ENCODE peak calls at places on chromosomes 6 and 20, in seven cellular contexts. S is IMR-90, B is breast epithelium, T is H54, X is A549, M is HCT116, Q is suprapubic skin. Z is an unnamed sample.

GRCh38 chr6:43250992-43251373 is 7.7 kb downstream of the TTBK1 start:
- DNase-seq in S (no peak), B (no peak), T (no peak), X (no peak), M (no peak), Q (no peak), Z (no peak)

GRCh38 chr6:152605342-152605741 is 31.8 kb downstream of the SYNE1 start:
- DNase-seq in S (peak; percentile 58), B (no peak), T (no peak), X (no peak), M (no peak), Q (no peak), Z (no peak)

GRCh38 chr20:18904624-18905023 is 91.0 kb downstream of the SCP2D1 start:
- DNase-seq in S (no peak), B (no peak), T (no peak), X (peak; percentile 32), M (peak; percentile 1), Q (no peak), Z (no peak)

GRCh38 chr6:97280766-97281165 is 2.2 kb downstream of the MMS22L start:
- DNase-seq in S (no peak), B (no peak), T (no peak), X (no peak), M (no peak), Q (no peak), Z (peak; percentile 2)

GRCh38 chr6:160513836-160514235 is 150.2 kb downstream of the LPA start:
- DNase-seq in S (no peak), B (no peak), T (no peak), X (no peak), M (no peak), Q (no peak), Z (no peak)

GRCh38 chr6:103783344-103783743 is 1076.4 kb downstream of the HACE1 start:
- DNase-seq in S (no peak), B (no peak), T (no peak), X (no peak), M (no peak), Q (no peak), Z (no peak)

GRCh38 chr20:3863317-3863716 is 16.7 kb downstream of the MAVS start:
- DNase-seq in S (no peak), B (no peak), T (no peak), X (no peak), M (no peak), Q (no peak), Z (no peak)

GRCh38 chr6:11810854-11811643 is 32.4 kb upstream of the ADTRP start:
- DNase-seq in S (peak; percentile 24), B (no peak), T (no peak), X (no peak), M (no peak), Q (no peak), Z (no peak)

GRCh38 chr20:43972051-43972450 is 57.4 kb downstream of the TOX2 start:
- DNase-seq in S (no peak), B (no peak), T (no peak), X (no peak), M (no peak), Q (peak; percentile 22), Z (no peak)

GRCh38 chr6:82144852-82145332 is 102.7 kb downstream of the IBTK start:
- DNase-seq in S (peak; percentile 93), B (peak; percentile 48), T (peak; percentile 40), X (peak; percentile 76), M (peak; percentile 57), Q (no peak), Z (no peak)

GRCh38 chr20:833450-834150 is at the start of gene FAM110A:
- DNase-seq in S (peak; percentile 91), B (peak; percentile 94), T (peak; percentile 95), X (peak; percentile 94), M (peak; percentile 83), Q (peak; percentile 96), Z (peak; percentile 97)

GRCh38 chr6:124076336-124077048 is 272.8 kb downstream of the NKAIN2 start:
- DNase-seq in S (no peak), B (no peak), T (no peak), X (no peak), M (no peak), Q (no peak), Z (no peak)

DNA sequence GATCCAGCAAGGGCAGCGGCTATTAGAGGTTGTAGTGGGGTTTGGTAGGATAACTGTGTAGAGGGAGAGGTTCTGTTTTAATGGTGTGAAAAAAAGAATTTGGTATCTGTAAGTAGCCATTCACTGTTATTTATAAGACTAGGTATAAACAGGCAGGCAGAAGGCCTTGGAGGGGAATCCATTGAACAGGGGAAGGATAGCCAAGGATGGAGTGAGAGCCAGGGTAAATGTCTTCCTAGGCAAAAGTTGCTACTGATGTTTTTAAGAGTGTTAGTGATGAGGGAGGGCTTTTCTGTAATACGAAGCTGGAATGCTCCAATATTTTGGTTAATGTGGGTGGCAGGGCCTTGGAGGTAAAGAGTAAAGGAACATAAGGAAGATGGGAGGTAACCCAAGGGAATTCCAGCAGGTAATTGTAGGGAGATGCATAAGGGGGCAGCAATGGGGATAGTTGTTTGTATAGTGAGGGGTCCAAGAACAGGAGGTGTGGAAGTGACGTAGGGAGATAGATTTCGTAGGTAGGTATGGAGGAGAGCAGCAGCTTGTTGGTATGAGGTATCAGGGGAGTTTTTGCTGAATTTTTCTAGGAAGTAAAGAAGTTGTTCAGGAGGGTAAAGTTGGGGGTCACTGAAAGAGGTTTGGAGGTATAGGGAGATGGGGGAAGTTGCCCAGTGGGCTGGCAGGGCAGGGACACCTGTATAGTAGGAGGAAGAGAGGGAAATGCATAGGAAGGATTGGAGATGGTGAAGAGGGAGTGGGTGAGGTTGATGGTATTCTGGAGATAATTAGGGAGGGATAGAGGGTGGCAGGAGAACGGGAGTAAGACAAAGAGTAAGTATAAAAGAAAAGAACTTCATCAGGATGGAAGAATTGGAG is 752.4 kb upstream of the ADGRB3 start:
- DNase-seq in S (no peak), B (no peak), T (no peak), X (no peak), M (no peak), Q (no peak), Z (no peak)
- TF ChIP-seq POLR2A in S (no peak), B (no peak), T (no peak), X (no peak), M (no peak), Q (no peak), Z (no peak)

GRCh38 chr6:106087548-106088325 is 1.6 kb downstream of the PRDM1 start:
- DNase-seq in S (peak; percentile 87), B (no peak), T (no peak), X (no peak), M (no peak), Q (no peak), Z (no peak)

GRCh38 chr6:106085687-106085983 is 501 bp upstream of the PRDM1 start:
- DNase-seq in S (no peak), B (no peak), T (no peak), X (no peak), M (no peak), Q (no peak), Z (no peak)

GRCh38 chr6:106084106-106084963 is 1.8 kb upstream of the PRDM1 start:
- DNase-seq in S (peak; percentile 92), B (no peak), T (no peak), X (peak; percentile 92), M (peak; percentile 72), Q (no peak), Z (peak; percentile 35)

GRCh38 chr6:106084973-106085686 is 1.0 kb upstream of the PRDM1 start:
- DNase-seq in S (peak; percentile 68), B (no peak), T (no peak), X (peak; percentile 50), M (no peak), Q (no peak), Z (no peak)

GRCh38 chr6:106085984-106086832 is at the start of gene PRDM1:
- DNase-seq in S (peak; percentile 72), B (peak; percentile 86), T (peak; percentile 26), X (peak; percentile 89), M (peak; percentile 81), Q (peak; percentile 87), Z (peak; percentile 70)
- TF ChIP-seq POLR2A in S (peak; percentile 48), B (peak; percentile 15), T (peak; percentile 35), X (no peak), M (no peak), Q (peak; percentile 52), Z (no peak)

GRCh38 chr6:142946924-142947701 is 2.1 kb upstream of the HIVEP2 start:
- DNase-seq in S (peak; percentile 68), B (peak; percentile 77), T (peak; percentile 62), X (peak; percentile 54), M (no peak), Q (peak; percentile 92), Z (peak; percentile 59)
- TF ChIP-seq POLR2A in S (peak; percentile 74), B (no peak), T (peak; percentile 28), X (no peak), M (peak; percentile 25), Q (peak; percentile 89), Z (peak; percentile 21)

GRCh38 chr6:35729722-35730121 is 7.1 kb upstream of the ARMC12 start:
- DNase-seq in S (no peak), B (no peak), T (no peak), X (no peak), M (no peak), Q (no peak), Z (peak; percentile 27)

GRCh38 chr6:35728663-35729348 is 8.0 kb upstream of the ARMC12 start:
- DNase-seq in S (no peak), B (peak; percentile 94), T (no peak), X (no peak), M (no peak), Q (peak; percentile 91), Z (peak; percentile 44)

GRCh38 chr6:35729349-35729678 is 7.5 kb upstream of the ARMC12 start:
- DNase-seq in S (no peak), B (no peak), T (no peak), X (no peak), M (no peak), Q (no peak), Z (no peak)

GRCh38 chr6:35727206-35727934 is 9.5 kb upstream of the ARMC12 start:
- DNase-seq in S (peak; percentile 60), B (peak; percentile 93), T (peak; percentile 65), X (peak; percentile 58), M (no peak), Q (peak; percentile 96), Z (no peak)

GRCh38 chr6:35727935-35728662 is 8.7 kb upstream of the ARMC12 start:
- DNase-seq in S (peak; percentile 94), B (peak; percentile 95), T (peak; percentile 90), X (peak; percentile 68), M (no peak), Q (peak; percentile 97), Z (peak; percentile 97)
- TF ChIP-seq POLR2A in S (no peak), B (peak; percentile 46), T (peak; percentile 11), X (no peak), M (no peak), Q (peak; percentile 49), Z (peak; percentile 82)

GRCh38 chr6:45377555-45378323 is at the start of gene SUPT3H:
- DNase-seq in S (peak; percentile 93), B (peak; percentile 85), T (peak; percentile 91), X (peak; percentile 94), M (peak; percentile 83), Q (peak; percentile 94), Z (peak; percentile 95)
- TF ChIP-seq POLR2A in S (peak; percentile 93), B (peak; percentile 54), T (peak; percentile 89), X (peak; percentile 82), M (peak; percentile 90), Q (peak; percentile 72), Z (peak; percentile 89)

Z was measured in erythroblast.